ENCODE peak calls at places on chromosomes 13 and 19, in four cellular contexts. E is activated T-helper 1 cell treated with anti-CD3 and anti-CD28 coated beads, Interleukin-2, amount 50 U/mL, for 16 hours; X is anterior cingulate cortex; A is H7. S is an unnamed sample.

GRCh38 chr13:61255035-61255796 is 160.4 kb downstream of the PCDH20 start:
- DNase-seq in A (peak), E (no peak), X (no peak), S (peak)

GRCh38 chr13:28794370-28794769 is 25.8 kb upstream of the MTUS2 start:
- DNase-seq in E (no peak), X (no peak), A (no peak), S (no peak)

GRCh38 chr13:28684257-28684656 is 25.3 kb downstream of the POMP start:
- DNase-seq in A (peak), X (no peak), E (no peak), S (peak)

GRCh38 chr19:408441-409005 is 424 bp downstream of the C2CD4C start:
- DNase-seq in X (no peak), A (peak), E (no peak), S (no peak)

GRCh38 chr19:2160384-2160783 is 3.3 kb upstream of the DOT1L start:
- DNase-seq in X (no peak), E (no peak), A (peak), S (no peak)

GRCh38 chr19:56119585-56119978 is 1.5 kb downstream of the ZNF787 start:
- DNase-seq in X (no peak), E (no peak), A (no peak), S (no peak)

GRCh38 chr13:50365683-50366391 is 350.6 kb downstream of the KCNRG start:
- DNase-seq in X (no peak), E (no peak), A (no peak), S (no peak)

GRCh38 chr19:38676878-38677646 is 29.6 kb downstream of the ACTN4 start:
- DNase-seq in E (no peak), X (no peak), A (no peak), S (no peak)

GRCh38 chr19:39843919-39844793 is 2.0 kb downstream of the FBL start:
- DNase-seq in E (no peak), X (no peak), A (peak), S (no peak)